ENCODE peak calls at places on chromosomes 16 and 17, in six cellular contexts. F is substantia nigra; O is psoas muscle; V is caudate nucleus; U is CD4-positive, alpha-beta T cell; S is cardiac muscle cell. E is an unnamed sample.

GRCh38 chr16:4988647-4989046 is 30.5 kb downstream of the SEC14L5 start:
- DNase-seq in U (no peak), S (no peak), V (no peak), O (no peak), F (no peak), E (no peak)

GRCh38 chr17:51391992-51392654 is 131.8 kb downstream of the UTP18 start:
- DNase-seq in U (no peak), V (no peak), F (no peak), S (no peak), O (no peak), E (no peak)

GRCh38 chr16:67199011-67199807 is at the start of gene ELMO3:
- DNase-seq in U (no peak), F (no peak), S (peak), V (no peak), O (no peak), E (peak)

GRCh38 chr16:10045291-10045775 is 136.9 kb downstream of the GRIN2A start:
- DNase-seq in S (no peak), U (no peak), V (no peak), F (no peak), O (no peak), E (no peak)

GRCh38 chr16:28304214-28304613 is 11.9 kb downstream of the SBK1 start:
- DNase-seq in S (peak), V (no peak), F (no peak), U (no peak), O (peak), E (no peak)

GRCh38 chr16:84464116-84464515 is 40.3 kb downstream of the MEAK7 start:
- DNase-seq in O (no peak), U (no peak), F (no peak), V (no peak), S (no peak), E (no peak)

GRCh38 chr17:81923302-81924260 is 4.0 kb downstream of the MAFG start:
- DNase-seq in V (no peak), U (no peak), F (peak), O (peak), S (peak), E (peak)

GRCh38 chr17:50056217-50056960 is 479 bp downstream of the ITGA3 start:
- DNase-seq in S (peak), U (peak), O (peak), F (peak), V (no peak), E (peak)

GRCh38 chr17:2837147-2837561 is 40.9 kb downstream of the RAP1GAP2 start:
- DNase-seq in F (no peak), U (no peak), V (no peak), S (no peak), O (no peak), E (no peak)

GRCh38 chr17:13576661-13577526 is 24.8 kb downstream of the HS3ST3A1 start:
- DNase-seq in S (no peak), V (no peak), O (no peak), F (no peak), U (no peak), E (no peak)

GRCh38 chr16:51939371-51940005 is 607.5 kb downstream of the TOX3 start:
- DNase-seq in F (no peak), U (no peak), S (no peak), O (no peak), V (no peak), E (no peak)

GRCh38 chr17:10087333-10087732 is 111.1 kb downstream of the GAS7 start:
- DNase-seq in F (no peak), S (no peak), U (no peak), O (no peak), V (no peak), E (no peak)

GRCh38 chr17:65102235-65102634 is 34.9 kb upstream of the RGS9 start:
- DNase-seq in O (no peak), V (no peak), U (no peak), S (no peak), F (no peak), E (no peak)

GRCh38 chr16:50611332-50611934 is 63.2 kb downstream of the NKD1 start:
- DNase-seq in V (no peak), O (peak), S (no peak), F (no peak), U (no peak), E (no peak)

GRCh38 chr16:75256871-75257343 is 5.5 kb upstream of the BCAR1 start:
- DNase-seq in U (no peak), F (no peak), O (peak), V (no peak), S (no peak), E (no peak)

GRCh38 chr17:40980594-40980993 is 3.5 kb downstream of the KRT40 start:
- DNase-seq in O (peak), V (no peak), S (peak), F (peak), U (no peak), E (no peak)

GRCh38 chr16:49672753-49673152 is 183.2 kb downstream of the ZNF423 start:
- DNase-seq in U (no peak), S (no peak), F (no peak), O (no peak), V (no peak), E (no peak)

GRCh38 chr17:8029121-8029520 is 9.7 kb upstream of the ALOX15B start:
- DNase-seq in U (no peak), F (no peak), S (no peak), V (no peak), O (no peak), E (no peak)

GRCh38 chr16:1336619-1337018 is 3.2 kb downstream of the BAIAP3 start:
- DNase-seq in U (no peak), V (no peak), S (no peak), O (no peak), F (no peak), E (no peak)

GRCh38 chr16:1335996-1336395 is 2.6 kb downstream of the BAIAP3 start:
- DNase-seq in F (no peak), V (no peak), O (no peak), U (no peak), S (no peak), E (no peak)

GRCh38 chr16:1333854-1334719 is 642 bp downstream of the BAIAP3 start:
- DNase-seq in S (no peak), V (no peak), O (no peak), U (no peak), F (no peak), E (no peak)

GRCh38 chr16:1334739-1335138 is 1.3 kb downstream of the BAIAP3 start:
- DNase-seq in U (no peak), F (no peak), S (no peak), O (no peak), V (no peak), E (no peak)

DNA sequence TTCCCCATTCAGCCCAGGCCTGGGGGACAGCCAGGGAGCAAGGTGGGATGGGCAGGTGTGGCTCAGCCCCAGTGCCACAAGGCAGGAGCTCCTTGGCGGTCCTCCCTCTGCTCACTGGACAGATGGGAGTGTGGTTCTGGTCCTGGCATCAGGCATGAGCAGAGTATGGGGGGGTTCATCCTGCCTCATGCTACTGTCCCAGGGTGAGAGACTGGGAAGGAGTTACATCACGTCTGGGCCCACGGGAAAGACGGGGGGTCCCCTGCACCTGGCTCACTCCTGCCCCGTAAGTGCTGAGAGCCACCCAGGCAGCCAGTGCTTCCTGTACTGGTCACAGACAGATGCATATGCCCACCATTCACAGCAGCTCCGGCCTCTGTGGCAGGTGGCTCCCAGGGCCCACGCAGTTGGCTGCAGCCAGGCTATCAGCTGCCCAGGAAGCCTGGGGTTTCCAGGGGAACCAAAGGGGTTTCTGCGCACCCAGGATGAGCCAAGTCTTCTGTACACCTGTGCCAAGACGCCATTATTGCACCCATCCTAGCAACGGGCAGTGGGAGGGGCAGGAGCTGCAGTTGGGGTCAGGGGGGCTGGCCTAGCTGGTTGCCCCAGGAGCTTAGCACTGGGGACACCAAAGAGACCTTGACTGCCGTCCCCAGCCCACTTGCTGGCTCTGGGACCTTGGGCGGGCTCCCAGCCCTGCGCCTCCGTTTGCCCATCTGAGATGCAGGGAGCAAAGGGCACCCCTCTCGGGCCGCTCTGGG is 1.9 kb downstream of the BAIAP3 start:
- DNase-seq in S (no peak), F (peak), U (no peak), V (no peak), O (no peak), E (no peak)
- H3K27ac ChIP-seq in S (no peak), F (no peak), U (no peak), V (peak), O (no peak), E (no peak)

DNA sequence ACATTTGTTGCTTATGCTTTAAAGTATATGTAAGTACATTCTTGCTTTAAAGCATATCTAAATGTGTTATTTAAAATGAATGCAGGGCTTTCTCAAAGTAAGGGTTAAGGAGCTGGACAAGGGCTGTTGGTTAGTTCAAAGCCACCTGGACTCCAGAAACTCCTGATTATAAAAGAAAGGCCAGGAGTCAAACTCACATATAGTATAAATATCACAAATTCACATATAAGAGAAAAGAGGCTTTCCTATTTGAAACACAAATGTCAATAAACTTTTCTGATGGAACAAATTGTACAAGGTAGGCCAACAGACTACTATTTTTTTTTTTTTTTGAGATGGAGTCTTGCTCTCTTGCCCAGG is 84.5 kb upstream of the CORO6 start:
- DNase-seq in S (no peak), F (no peak), O (no peak), V (no peak), U (no peak), E (no peak)
- H3K27ac ChIP-seq in S (no peak), F (no peak), O (peak), V (peak), U (peak), E (peak)

DNA sequence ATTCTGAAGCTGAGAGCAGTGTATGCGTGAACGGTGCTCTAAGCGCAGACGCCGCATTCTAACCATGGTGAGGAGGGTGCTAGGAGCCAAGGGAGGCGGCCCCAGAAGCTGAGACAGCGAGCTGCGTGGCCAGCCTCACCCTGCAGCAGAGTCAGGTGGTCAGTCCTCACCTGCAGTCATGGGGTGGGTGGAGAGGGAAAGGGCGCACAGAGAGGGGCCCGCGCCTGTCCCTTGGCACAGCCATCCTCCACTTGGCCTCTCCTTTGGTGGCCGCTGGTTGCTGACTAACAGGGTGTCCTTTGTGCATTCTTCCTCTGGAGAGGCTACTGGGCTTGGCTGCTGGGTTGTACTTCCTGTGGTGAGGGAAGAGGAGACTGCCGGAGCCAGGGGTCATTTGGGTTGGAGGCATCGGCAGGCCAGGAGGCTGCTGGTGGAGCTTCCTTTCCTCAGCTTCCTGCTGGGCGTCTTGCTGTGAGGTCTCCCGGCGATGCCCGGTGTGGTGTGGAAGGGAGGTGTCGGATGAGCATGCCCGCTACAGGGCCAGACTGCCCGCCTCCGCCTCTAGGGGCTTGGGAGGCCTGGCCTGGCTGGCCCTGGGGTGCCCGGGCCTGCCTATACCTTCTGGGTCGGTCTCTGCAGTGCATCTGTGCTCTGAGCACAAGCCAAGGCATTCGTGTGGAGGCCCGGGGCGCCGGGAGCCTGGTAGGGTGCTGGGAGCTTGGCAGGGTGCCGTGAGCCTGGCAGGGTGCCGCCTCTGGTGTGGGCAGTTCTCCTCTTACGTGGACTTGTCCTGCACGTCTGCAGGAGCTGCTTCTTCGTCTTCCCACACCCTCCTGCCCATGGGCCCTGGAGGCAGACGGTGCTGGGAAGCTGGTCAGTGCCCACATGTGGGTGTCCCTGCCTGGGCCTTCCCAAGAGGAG is 17.4 kb downstream of the RNF213 start:
- DNase-seq in S (no peak), U (no peak), V (no peak), F (peak), O (no peak), E (no peak)
- H3K27ac ChIP-seq in S (no peak), U (no peak), V (no peak), F (no peak), O (peak), E (no peak)

GRCh38 chr17:38916771-38917170 is 8.6 kb upstream of the LASP1NB start:
- DNase-seq in U (no peak), F (no peak), O (no peak), V (no peak), S (no peak), E (no peak)

GRCh38 chr17:38917259-38917658 is 8.2 kb upstream of the LASP1NB start:
- DNase-seq in U (no peak), O (no peak), V (no peak), F (no peak), S (no peak), E (no peak)

GRCh38 chr17:38915639-38915995 is 9.8 kb upstream of the LASP1NB start:
- DNase-seq in U (no peak), O (peak), V (no peak), F (no peak), S (no peak), E (no peak)

GRCh38 chr17:38912221-38912813 is 13.1 kb upstream of the LASP1NB start:
- DNase-seq in V (no peak), S (no peak), F (no peak), O (peak), U (no peak), E (no peak)

GRCh38 chr17:38914741-38915638 is 10.4 kb upstream of the LASP1NB start:
- DNase-seq in U (no peak), O (peak), S (no peak), V (no peak), F (no peak), E (peak)
- H3K27ac ChIP-seq in U (no peak), O (no peak), S (no peak), V (no peak), F (no peak), E (no peak)